ENCODE peak calls at places on chromosomes 13 and 19, in nine cellular contexts. One of them, this sample, is unnamed.

GRCh38 chr13:114107686-114108081 is 24.7 kb downstream of the RASA3 start:
- DNase-seq in BE2C: peak
- DNase-seq in neural crest cell: no peak
- DNase-seq in tibial nerve: no peak
- DNase-seq in pancreas: no peak
- DNase-seq in M059J: peak
- DNase-seq in type B pancreatic cell: no peak
- DNase-seq in adipocyte: peak
- DNase-seq in stimulated activated CD4-positive, alpha-beta T cell treated with anti-CD3 and anti-CD28 coated beads, Interleukin-2, amount 100 ng/mL, for 24 hours: no peak
- DNase-seq in this sample: no peak

GRCh38 chr19:10256970-10257615 is 5.1 kb downstream of the MRPL4 start:
- DNase-seq in BE2C: no peak
- DNase-seq in neural crest cell: no peak
- DNase-seq in type B pancreatic cell: no peak
- DNase-seq in pancreas: no peak
- DNase-seq in adipocyte: no peak
- DNase-seq in M059J: no peak
- DNase-seq in tibial nerve: no peak
- DNase-seq in stimulated activated CD4-positive, alpha-beta T cell treated with anti-CD3 and anti-CD28 coated beads, Interleukin-2, amount 100 ng/mL, for 24 hours: no peak
- DNase-seq in this sample: no peak

GRCh38 chr13:97879646-97880297 is 73.7 kb upstream of the IPO5 start:
- DNase-seq in stimulated activated CD4-positive, alpha-beta T cell treated with anti-CD3 and anti-CD28 coated beads, Interleukin-2, amount 100 ng/mL, for 24 hours: no peak
- DNase-seq in type B pancreatic cell: no peak
- DNase-seq in M059J: peak
- DNase-seq in adipocyte: peak
- DNase-seq in pancreas: no peak
- DNase-seq in tibial nerve: no peak
- DNase-seq in BE2C: no peak
- DNase-seq in neural crest cell: no peak
- DNase-seq in this sample: no peak

GRCh38 chr13:50122465-50122864 is 107.2 kb downstream of the KCNRG start:
- DNase-seq in adipocyte: no peak
- DNase-seq in BE2C: no peak
- DNase-seq in stimulated activated CD4-positive, alpha-beta T cell treated with anti-CD3 and anti-CD28 coated beads, Interleukin-2, amount 100 ng/mL, for 24 hours: no peak
- DNase-seq in M059J: no peak
- DNase-seq in type B pancreatic cell: no peak
- DNase-seq in tibial nerve: no peak
- DNase-seq in neural crest cell: no peak
- DNase-seq in pancreas: no peak
- DNase-seq in this sample: no peak

GRCh38 chr19:16168465-16169081 is 4.8 kb downstream of the CIB3 start:
- DNase-seq in tibial nerve: no peak
- DNase-seq in M059J: peak
- DNase-seq in adipocyte: no peak
- DNase-seq in BE2C: no peak
- DNase-seq in neural crest cell: no peak
- DNase-seq in pancreas: no peak
- DNase-seq in stimulated activated CD4-positive, alpha-beta T cell treated with anti-CD3 and anti-CD28 coated beads, Interleukin-2, amount 100 ng/mL, for 24 hours: no peak
- DNase-seq in type B pancreatic cell: no peak
- DNase-seq in this sample: no peak

GRCh38 chr19:56315076-56315828 is 613 bp upstream of the ZSCAN5A start:
- DNase-seq in adipocyte: peak
- DNase-seq in M059J: peak
- DNase-seq in tibial nerve: peak
- DNase-seq in BE2C: peak
- DNase-seq in pancreas: peak
- DNase-seq in type B pancreatic cell: peak
- DNase-seq in stimulated activated CD4-positive, alpha-beta T cell treated with anti-CD3 and anti-CD28 coated beads, Interleukin-2, amount 100 ng/mL, for 24 hours: peak
- DNase-seq in neural crest cell: peak
- DNase-seq in this sample: peak

GRCh38 chr19:44608391-44608821 is 5.0 kb upstream of the IGSF23 start:
- DNase-seq in M059J: no peak
- DNase-seq in type B pancreatic cell: no peak
- DNase-seq in adipocyte: peak
- DNase-seq in tibial nerve: no peak
- DNase-seq in BE2C: no peak
- DNase-seq in stimulated activated CD4-positive, alpha-beta T cell treated with anti-CD3 and anti-CD28 coated beads, Interleukin-2, amount 100 ng/mL, for 24 hours: no peak
- DNase-seq in pancreas: no peak
- DNase-seq in neural crest cell: no peak
- DNase-seq in this sample: peak

GRCh38 chr13:35600137-35600536 is 123.6 kb upstream of the MAB21L1 start:
- DNase-seq in type B pancreatic cell: no peak
- DNase-seq in pancreas: no peak
- DNase-seq in tibial nerve: no peak
- DNase-seq in adipocyte: peak
- DNase-seq in BE2C: no peak
- DNase-seq in neural crest cell: no peak
- DNase-seq in M059J: no peak
- DNase-seq in stimulated activated CD4-positive, alpha-beta T cell treated with anti-CD3 and anti-CD28 coated beads, Interleukin-2, amount 100 ng/mL, for 24 hours: no peak
- DNase-seq in this sample: no peak

GRCh38 chr13:105334211-105334610 is 1201.3 kb downstream of the EFNB2 start:
- DNase-seq in stimulated activated CD4-positive, alpha-beta T cell treated with anti-CD3 and anti-CD28 coated beads, Interleukin-2, amount 100 ng/mL, for 24 hours: no peak
- DNase-seq in tibial nerve: no peak
- DNase-seq in pancreas: no peak
- DNase-seq in BE2C: no peak
- DNase-seq in M059J: peak
- DNase-seq in type B pancreatic cell: no peak
- DNase-seq in adipocyte: peak
- DNase-seq in neural crest cell: no peak
- DNase-seq in this sample: no peak

GRCh38 chr13:76854209-76854608 is 32.0 kb downstream of the KCTD12 start:
- DNase-seq in type B pancreatic cell: no peak
- DNase-seq in adipocyte: no peak
- DNase-seq in stimulated activated CD4-positive, alpha-beta T cell treated with anti-CD3 and anti-CD28 coated beads, Interleukin-2, amount 100 ng/mL, for 24 hours: no peak
- DNase-seq in BE2C: no peak
- DNase-seq in pancreas: no peak
- DNase-seq in tibial nerve: no peak
- DNase-seq in M059J: no peak
- DNase-seq in neural crest cell: no peak
- DNase-seq in this sample: no peak

GRCh38 chr13:113852536-113853517 is 11.0 kb downstream of the GAS6 start:
- DNase-seq in type B pancreatic cell: peak
- DNase-seq in BE2C: no peak
- DNase-seq in neural crest cell: no peak
- DNase-seq in adipocyte: no peak
- DNase-seq in stimulated activated CD4-positive, alpha-beta T cell treated with anti-CD3 and anti-CD28 coated beads, Interleukin-2, amount 100 ng/mL, for 24 hours: peak
- DNase-seq in pancreas: no peak
- DNase-seq in tibial nerve: no peak
- DNase-seq in M059J: no peak
- DNase-seq in this sample: no peak

GRCh38 chr19:10517760-10518443 is 655 bp upstream of the S1PR5 start:
- DNase-seq in type B pancreatic cell: no peak
- DNase-seq in tibial nerve: no peak
- DNase-seq in neural crest cell: no peak
- DNase-seq in M059J: peak
- DNase-seq in adipocyte: peak
- DNase-seq in stimulated activated CD4-positive, alpha-beta T cell treated with anti-CD3 and anti-CD28 coated beads, Interleukin-2, amount 100 ng/mL, for 24 hours: no peak
- DNase-seq in pancreas: no peak
- DNase-seq in BE2C: peak
- DNase-seq in this sample: peak

GRCh38 chr13:64758520-64758919 is 2471.6 kb downstream of the PCDH9 start:
- DNase-seq in tibial nerve: no peak
- DNase-seq in BE2C: no peak
- DNase-seq in type B pancreatic cell: no peak
- DNase-seq in neural crest cell: no peak
- DNase-seq in adipocyte: peak
- DNase-seq in M059J: no peak
- DNase-seq in stimulated activated CD4-positive, alpha-beta T cell treated with anti-CD3 and anti-CD28 coated beads, Interleukin-2, amount 100 ng/mL, for 24 hours: no peak
- DNase-seq in pancreas: no peak
- DNase-seq in this sample: no peak

GRCh38 chr13:29379281-29379680 is 216.2 kb downstream of the SLC7A1 start:
- DNase-seq in BE2C: no peak
- DNase-seq in adipocyte: no peak
- DNase-seq in stimulated activated CD4-positive, alpha-beta T cell treated with anti-CD3 and anti-CD28 coated beads, Interleukin-2, amount 100 ng/mL, for 24 hours: no peak
- DNase-seq in type B pancreatic cell: no peak
- DNase-seq in neural crest cell: no peak
- DNase-seq in pancreas: no peak
- DNase-seq in tibial nerve: no peak
- DNase-seq in M059J: no peak
- DNase-seq in this sample: no peak

GRCh38 chr19:1066251-1066747 is 668 bp upstream of the ARHGAP45 start:
- DNase-seq in type B pancreatic cell: no peak
- DNase-seq in M059J: peak
- DNase-seq in stimulated activated CD4-positive, alpha-beta T cell treated with anti-CD3 and anti-CD28 coated beads, Interleukin-2, amount 100 ng/mL, for 24 hours: no peak
- DNase-seq in BE2C: no peak
- DNase-seq in pancreas: no peak
- DNase-seq in adipocyte: no peak
- DNase-seq in tibial nerve: no peak
- DNase-seq in neural crest cell: no peak
- DNase-seq in this sample: no peak

GRCh38 chr13:48160879-48161278 is 66.0 kb upstream of the MED4 start:
- DNase-seq in stimulated activated CD4-positive, alpha-beta T cell treated with anti-CD3 and anti-CD28 coated beads, Interleukin-2, amount 100 ng/mL, for 24 hours: no peak
- DNase-seq in type B pancreatic cell: no peak
- DNase-seq in pancreas: no peak
- DNase-seq in BE2C: no peak
- DNase-seq in neural crest cell: no peak
- DNase-seq in tibial nerve: peak
- DNase-seq in M059J: peak
- DNase-seq in adipocyte: no peak
- DNase-seq in this sample: peak

GRCh38 chr13:64756621-64757020 is 2473.5 kb downstream of the PCDH9 start:
- DNase-seq in pancreas: no peak
- DNase-seq in BE2C: no peak
- DNase-seq in type B pancreatic cell: no peak
- DNase-seq in M059J: no peak
- DNase-seq in tibial nerve: no peak
- DNase-seq in adipocyte: no peak
- DNase-seq in neural crest cell: no peak
- DNase-seq in stimulated activated CD4-positive, alpha-beta T cell treated with anti-CD3 and anti-CD28 coated beads, Interleukin-2, amount 100 ng/mL, for 24 hours: no peak
- DNase-seq in this sample: no peak

GRCh38 chr13:45280751-45281634 is 60.0 kb downstream of the TPT1 start:
- DNase-seq in tibial nerve: peak
- DNase-seq in stimulated activated CD4-positive, alpha-beta T cell treated with anti-CD3 and anti-CD28 coated beads, Interleukin-2, amount 100 ng/mL, for 24 hours: peak
- DNase-seq in BE2C: peak
- DNase-seq in pancreas: peak
- DNase-seq in M059J: peak
- DNase-seq in neural crest cell: peak
- DNase-seq in adipocyte: peak
- DNase-seq in type B pancreatic cell: no peak
- DNase-seq in this sample: peak

GRCh38 chr19:48607359-48607755 is 815 bp downstream of the SPACA4 start:
- DNase-seq in type B pancreatic cell: no peak
- DNase-seq in neural crest cell: no peak
- DNase-seq in BE2C: no peak
- DNase-seq in pancreas: no peak
- DNase-seq in stimulated activated CD4-positive, alpha-beta T cell treated with anti-CD3 and anti-CD28 coated beads, Interleukin-2, amount 100 ng/mL, for 24 hours: no peak
- DNase-seq in M059J: no peak
- DNase-seq in tibial nerve: no peak
- DNase-seq in adipocyte: no peak
- DNase-seq in this sample: no peak

GRCh38 chr19:13149628-13150186 is 468 bp downstream of the STX10 start:
- DNase-seq in tibial nerve: no peak
- DNase-seq in BE2C: peak
- DNase-seq in stimulated activated CD4-positive, alpha-beta T cell treated with anti-CD3 and anti-CD28 coated beads, Interleukin-2, amount 100 ng/mL, for 24 hours: peak
- DNase-seq in M059J: peak
- DNase-seq in adipocyte: peak
- DNase-seq in type B pancreatic cell: no peak
- DNase-seq in neural crest cell: peak
- DNase-seq in pancreas: peak
- DNase-seq in this sample: no peak

GRCh38 chr13:106599875-106600797 is 32.2 kb upstream of the ARGLU1 start:
- DNase-seq in tibial nerve: no peak
- DNase-seq in BE2C: no peak
- DNase-seq in neural crest cell: no peak
- DNase-seq in stimulated activated CD4-positive, alpha-beta T cell treated with anti-CD3 and anti-CD28 coated beads, Interleukin-2, amount 100 ng/mL, for 24 hours: no peak
- DNase-seq in M059J: peak
- DNase-seq in adipocyte: peak
- DNase-seq in pancreas: no peak
- DNase-seq in type B pancreatic cell: no peak
- DNase-seq in this sample: no peak

GRCh38 chr13:100506154-100506553 is 82.4 kb downstream of the GGACT start:
- DNase-seq in adipocyte: no peak
- DNase-seq in pancreas: no peak
- DNase-seq in neural crest cell: no peak
- DNase-seq in stimulated activated CD4-positive, alpha-beta T cell treated with anti-CD3 and anti-CD28 coated beads, Interleukin-2, amount 100 ng/mL, for 24 hours: peak
- DNase-seq in type B pancreatic cell: no peak
- DNase-seq in M059J: no peak
- DNase-seq in BE2C: no peak
- DNase-seq in tibial nerve: no peak
- DNase-seq in this sample: no peak

GRCh38 chr19:49746206-49746958 is 16.7 kb downstream of the TSKS start:
- DNase-seq in stimulated activated CD4-positive, alpha-beta T cell treated with anti-CD3 and anti-CD28 coated beads, Interleukin-2, amount 100 ng/mL, for 24 hours: peak
- DNase-seq in pancreas: no peak
- DNase-seq in BE2C: peak
- DNase-seq in type B pancreatic cell: no peak
- DNase-seq in adipocyte: peak
- DNase-seq in tibial nerve: no peak
- DNase-seq in neural crest cell: peak
- DNase-seq in M059J: no peak
- DNase-seq in this sample: no peak

GRCh38 chr19:5321851-5322681 is 18.5 kb downstream of the PTPRS start:
- DNase-seq in stimulated activated CD4-positive, alpha-beta T cell treated with anti-CD3 and anti-CD28 coated beads, Interleukin-2, amount 100 ng/mL, for 24 hours: no peak
- DNase-seq in type B pancreatic cell: no peak
- DNase-seq in M059J: peak
- DNase-seq in pancreas: no peak
- DNase-seq in adipocyte: no peak
- DNase-seq in BE2C: peak
- DNase-seq in neural crest cell: no peak
- DNase-seq in tibial nerve: no peak
- DNase-seq in this sample: no peak

GRCh38 chr19:32219392-32219791 is 126.0 kb upstream of the ZNF507 start:
- DNase-seq in neural crest cell: no peak
- DNase-seq in adipocyte: no peak
- DNase-seq in M059J: no peak
- DNase-seq in pancreas: no peak
- DNase-seq in type B pancreatic cell: peak
- DNase-seq in stimulated activated CD4-positive, alpha-beta T cell treated with anti-CD3 and anti-CD28 coated beads, Interleukin-2, amount 100 ng/mL, for 24 hours: no peak
- DNase-seq in BE2C: no peak
- DNase-seq in tibial nerve: no peak
- DNase-seq in this sample: no peak

GRCh38 chr19:13270514-13271105 is 120.4 kb downstream of the IER2 start:
- DNase-seq in BE2C: no peak
- DNase-seq in neural crest cell: no peak
- DNase-seq in adipocyte: no peak
- DNase-seq in type B pancreatic cell: no peak
- DNase-seq in tibial nerve: no peak
- DNase-seq in M059J: no peak
- DNase-seq in pancreas: no peak
- DNase-seq in stimulated activated CD4-positive, alpha-beta T cell treated with anti-CD3 and anti-CD28 coated beads, Interleukin-2, amount 100 ng/mL, for 24 hours: no peak
- DNase-seq in this sample: no peak

GRCh38 chr19:1355974-1356865 is 27.5 kb upstream of the NDUFS7 start:
- DNase-seq in neural crest cell: no peak
- DNase-seq in M059J: no peak
- DNase-seq in stimulated activated CD4-positive, alpha-beta T cell treated with anti-CD3 and anti-CD28 coated beads, Interleukin-2, amount 100 ng/mL, for 24 hours: no peak
- DNase-seq in type B pancreatic cell: no peak
- DNase-seq in tibial nerve: no peak
- DNase-seq in adipocyte: no peak
- DNase-seq in pancreas: no peak
- DNase-seq in BE2C: no peak
- DNase-seq in this sample: peak

GRCh38 chr19:41540041-41540695 is 35.8 kb upstream of the CEACAM21 start:
- DNase-seq in BE2C: no peak
- DNase-seq in pancreas: no peak
- DNase-seq in tibial nerve: no peak
- DNase-seq in stimulated activated CD4-positive, alpha-beta T cell treated with anti-CD3 and anti-CD28 coated beads, Interleukin-2, amount 100 ng/mL, for 24 hours: no peak
- DNase-seq in M059J: peak
- DNase-seq in type B pancreatic cell: no peak
- DNase-seq in adipocyte: no peak
- DNase-seq in neural crest cell: no peak
- DNase-seq in this sample: no peak

GRCh38 chr13:113421673-113422270 is 31.5 kb downstream of the ADPRHL1 start:
- DNase-seq in type B pancreatic cell: no peak
- DNase-seq in adipocyte: peak
- DNase-seq in BE2C: no peak
- DNase-seq in M059J: no peak
- DNase-seq in stimulated activated CD4-positive, alpha-beta T cell treated with anti-CD3 and anti-CD28 coated beads, Interleukin-2, amount 100 ng/mL, for 24 hours: no peak
- DNase-seq in pancreas: no peak
- DNase-seq in tibial nerve: no peak
- DNase-seq in neural crest cell: no peak
- DNase-seq in this sample: no peak

GRCh38 chr13:79631260-79631659 is 150.3 kb downstream of the NDFIP2 start:
- DNase-seq in BE2C: peak
- DNase-seq in tibial nerve: no peak
- DNase-seq in pancreas: no peak
- DNase-seq in stimulated activated CD4-positive, alpha-beta T cell treated with anti-CD3 and anti-CD28 coated beads, Interleukin-2, amount 100 ng/mL, for 24 hours: no peak
- DNase-seq in M059J: peak
- DNase-seq in adipocyte: peak
- DNase-seq in neural crest cell: no peak
- DNase-seq in type B pancreatic cell: no peak
- DNase-seq in this sample: peak

This sample was measured in NCI-H446 treated with DMSO at 0.1 percent for 48 hours.